ENCODE peak calls at places on chromosomes 6 and 20, in four cellular contexts. D is SK-N-SH, B is K562, R is WTC11. A is an unnamed sample.

GRCh38 chr6:166775923-166776220 is 148.8 kb upstream of the RPS6KA2 start:
- DNase-seq in D (no peak), B (no peak), R (no peak), A (no peak)

GRCh38 chr20:13492001-13492480 is 146.7 kb downstream of the TASP1 start:
- DNase-seq in D (no peak), B (no peak), R (peak; percentile 33), A (no peak)

GRCh38 chr6:167337231-167337630 is 12.3 kb downstream of the TTLL2 start:
- DNase-seq in D (no peak), B (no peak), R (no peak), A (no peak)

GRCh38 chr20:3720626-3721025 is 8.2 kb upstream of the SIGLEC1 start:
- DNase-seq in D (no peak), B (no peak), R (no peak), A (no peak)

GRCh38 chr6:133707456-133707855 is 181.5 kb upstream of the TCF21 start:
- DNase-seq in D (no peak), B (no peak), R (no peak), A (no peak)

GRCh38 chr6:4441981-4442434 is 306.6 kb upstream of the ECI2 start:
- DNase-seq in D (no peak), B (no peak), R (no peak), A (no peak)

GRCh38 chr6:27076116-27076515 is 171.4 kb upstream of the PRSS16 start:
- DNase-seq in D (no peak), B (no peak), R (no peak), A (no peak)

GRCh38 chr6:136811261-136811660 is 11.1 kb upstream of the PEX7 start:
- DNase-seq in D (no peak), B (no peak), R (no peak), A (no peak)

GRCh38 chr6:19153270-19153980 is 683.7 kb upstream of the ID4 start:
- DNase-seq in D (no peak), B (no peak), R (no peak), A (no peak)

GRCh38 chr6:83199173-83199864 is 6.2 kb downstream of the RWDD2A start:
- DNase-seq in D (no peak), B (no peak), R (no peak), A (no peak)

GRCh38 chr20:18742841-18743240 is 70.7 kb upstream of the SCP2D1 start:
- DNase-seq in D (no peak), B (no peak), R (no peak), A (no peak)

GRCh38 chr6:29965873-29966601 is 23.7 kb downstream of the HLA-A start:
- DNase-seq in D (peak; percentile 77), B (peak; percentile 53), R (no peak), A (peak; percentile 95)

GRCh38 chr20:23340524-23340923 is 10.1 kb upstream of the NXT1 start:
- DNase-seq in D (peak; percentile 67), B (peak; percentile 19), R (peak; percentile 74), A (peak; percentile 77)

GRCh38 chr6:143333081-143333480 is 117.4 kb downstream of the ADAT2 start:
- DNase-seq in D (no peak), B (no peak), R (no peak), A (no peak)

GRCh38 chr6:145252737-145253136 is 482.6 kb downstream of the EPM2A start:
- DNase-seq in D (no peak), B (no peak), R (no peak), A (no peak)

GRCh38 chr6:27452496-27452897 is 20.4 kb downstream of the ZNF184 start:
- DNase-seq in D (no peak), B (no peak), R (no peak), A (no peak)

GRCh38 chr20:57450419-57450818 is 59.2 kb downstream of the RBM38 start:
- DNase-seq in D (peak; percentile 92), B (peak; percentile 44), R (no peak), A (no peak)

GRCh38 chr20:17617868-17618672 is 48.2 kb downstream of the DSTN start:
- DNase-seq in D (peak; percentile 14), B (no peak), R (peak; percentile 7), A (no peak)

DNA sequence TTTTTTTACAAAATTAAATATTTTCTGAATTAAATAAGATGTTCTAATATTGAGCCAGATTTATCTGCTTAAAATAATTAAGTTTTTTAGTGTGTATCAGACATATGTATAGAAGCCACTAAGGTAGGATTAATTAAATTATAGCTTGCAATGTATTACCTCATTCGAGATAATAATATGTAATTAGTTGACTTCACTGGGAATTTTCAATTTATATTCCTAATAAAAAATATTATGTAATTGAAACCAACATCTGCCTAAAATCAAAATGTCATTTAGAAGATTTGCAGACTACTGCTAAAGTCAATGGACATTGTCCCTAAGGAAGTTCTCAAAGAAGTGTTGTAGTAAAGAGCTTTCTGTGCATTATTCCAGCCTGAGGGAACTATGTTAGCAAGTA is 254.7 kb downstream of the EYS start:
- DNase-seq in D (no peak), B (no peak), R (no peak), A (no peak)
- TF ChIP-seq FOXJ3 in D (no peak), B (no peak), R (no peak), A (no peak)

DNA sequence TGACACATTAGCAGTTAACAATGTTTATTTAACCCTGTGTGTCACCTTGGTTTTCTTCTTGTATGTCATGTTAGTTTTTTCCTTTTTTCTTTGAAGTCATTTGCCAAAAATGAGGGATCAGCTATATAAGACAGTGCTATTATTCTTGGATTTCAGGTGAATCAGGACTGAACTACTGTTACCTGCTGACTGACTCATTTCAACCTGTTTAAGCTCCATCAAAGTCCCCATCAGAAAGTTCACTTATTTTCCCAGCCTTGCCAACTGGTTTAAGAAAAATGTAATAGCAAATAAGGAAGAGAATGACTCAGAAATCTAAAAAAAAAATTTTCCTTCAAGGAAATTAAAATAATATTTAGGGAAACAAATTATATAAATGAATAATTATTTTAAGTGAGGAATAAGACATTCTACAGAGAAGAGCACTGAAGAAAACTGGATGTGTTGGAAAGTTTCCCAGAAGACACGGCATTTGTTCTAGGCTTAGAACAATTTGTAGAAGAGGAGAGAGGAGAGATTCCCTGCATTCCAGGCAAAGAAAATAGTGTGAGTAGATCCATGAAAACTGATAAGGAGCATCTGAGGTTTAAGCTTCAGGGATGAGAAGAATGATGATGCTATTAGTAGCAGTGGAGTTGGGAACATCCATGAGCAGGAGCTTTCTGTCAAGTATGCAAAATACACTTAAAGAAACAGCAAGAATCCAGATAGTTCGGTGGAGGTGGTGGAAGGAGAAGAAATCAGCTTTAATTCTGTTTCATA is 84.9 kb upstream of the SIM1 start:
- DNase-seq in D (no peak), B (no peak), R (no peak), A (no peak)
- TF ChIP-seq FOXJ3 in D (no peak), B (no peak), R (no peak), A (no peak)

GRCh38 chr6:1895721-1896120 is 286.0 kb downstream of the FOXC1 start:
- DNase-seq in D (no peak), B (no peak), R (no peak), A (no peak)
- TF ChIP-seq FOXJ3 in D (no peak), B (no peak), R (no peak), A (no peak)

GRCh38 chr6:148064406-148065134 is 278.1 kb upstream of the SASH1 start:
- DNase-seq in D (no peak), B (no peak), R (no peak), A (no peak)
- TF ChIP-seq FOXJ3 in D (no peak), B (no peak), R (no peak), A (no peak)

GRCh38 chr20:35369804-35370203 is 42.0 kb downstream of the UQCC1 start:
- DNase-seq in D (no peak), B (no peak), R (no peak), A (peak; percentile 64)
- TF ChIP-seq FOXJ3 in D (no peak), B (no peak), R (no peak), A (no peak)

A was measured in HepG2.